ENCODE peak calls at places on chromosome 16, in six cellular contexts. One of them, this sample, is unnamed.

GRCh38 chr16:29900888-29901606 is 759 bp downstream of the ASPHD1 start:
- DNase-seq in stomach: peak
- DNase-seq in sigmoid colon: no peak
- DNase-seq in HCT116: no peak
- DNase-seq in suprapubic skin: no peak
- DNase-seq in H1: no peak
- DNase-seq in this sample: no peak

GRCh38 chr16:58121132-58121531 is 8.0 kb downstream of the CFAP20 start:
- DNase-seq in stomach: no peak
- DNase-seq in sigmoid colon: no peak
- DNase-seq in HCT116: no peak
- DNase-seq in suprapubic skin: peak
- DNase-seq in H1: no peak
- DNase-seq in this sample: no peak

GRCh38 chr16:1188781-1189189 is 35.9 kb downstream of the CACNA1H start:
- DNase-seq in stomach: peak
- DNase-seq in sigmoid colon: peak
- DNase-seq in HCT116: no peak
- DNase-seq in suprapubic skin: no peak
- DNase-seq in H1: peak
- DNase-seq in this sample: peak

GRCh38 chr16:20741555-20742285 is at the start of gene THUMPD1:
- DNase-seq in stomach: peak
- DNase-seq in sigmoid colon: peak
- DNase-seq in HCT116: peak
- DNase-seq in suprapubic skin: peak
- DNase-seq in H1: peak
- DNase-seq in this sample: peak

GRCh38 chr16:1610841-1611653 is 825 bp downstream of the IFT140 start:
- DNase-seq in stomach: no peak
- DNase-seq in sigmoid colon: no peak
- DNase-seq in HCT116: no peak
- DNase-seq in suprapubic skin: no peak
- DNase-seq in H1: no peak
- DNase-seq in this sample: no peak

GRCh38 chr16:19415461-19415860 is 2.2 kb upstream of the TMC5 start:
- DNase-seq in stomach: peak
- DNase-seq in sigmoid colon: no peak
- DNase-seq in HCT116: no peak
- DNase-seq in suprapubic skin: no peak
- DNase-seq in H1: no peak
- DNase-seq in this sample: no peak

GRCh38 chr16:24102120-24102740 is 153.9 kb upstream of the CACNG3 start:
- DNase-seq in stomach: no peak
- DNase-seq in sigmoid colon: no peak
- DNase-seq in HCT116: no peak
- DNase-seq in suprapubic skin: no peak
- DNase-seq in H1: no peak
- DNase-seq in this sample: no peak

GRCh38 chr16:31105677-31106213 is 2.4 kb upstream of the BCKDK start:
- DNase-seq in stomach: peak
- DNase-seq in sigmoid colon: peak
- DNase-seq in HCT116: no peak
- DNase-seq in suprapubic skin: peak
- DNase-seq in H1: peak
- DNase-seq in this sample: peak

GRCh38 chr16:80807916-80808315 is 3.5 kb upstream of the CDYL2 start:
- DNase-seq in stomach: no peak
- DNase-seq in sigmoid colon: no peak
- DNase-seq in HCT116: no peak
- DNase-seq in suprapubic skin: no peak
- DNase-seq in H1: no peak
- DNase-seq in this sample: no peak

GRCh38 chr16:19974607-19975006 is 90.0 kb upstream of the GPRC5B start:
- DNase-seq in stomach: no peak
- DNase-seq in sigmoid colon: no peak
- DNase-seq in HCT116: no peak
- DNase-seq in suprapubic skin: no peak
- DNase-seq in H1: no peak
- DNase-seq in this sample: no peak

GRCh38 chr16:17177242-17177967 is 293.4 kb downstream of the XYLT1 start:
- DNase-seq in stomach: no peak
- DNase-seq in sigmoid colon: no peak
- DNase-seq in HCT116: no peak
- DNase-seq in suprapubic skin: no peak
- DNase-seq in H1: no peak
- DNase-seq in this sample: no peak

GRCh38 chr16:63714876-63715275 is 1407.0 kb downstream of the CDH11 start:
- DNase-seq in stomach: peak
- DNase-seq in sigmoid colon: no peak
- DNase-seq in HCT116: no peak
- DNase-seq in suprapubic skin: no peak
- DNase-seq in H1: peak
- DNase-seq in this sample: no peak

GRCh38 chr16:3080024-3080423 is 14.6 kb downstream of the IL32 start:
- DNase-seq in stomach: no peak
- DNase-seq in sigmoid colon: no peak
- DNase-seq in HCT116: no peak
- DNase-seq in suprapubic skin: no peak
- DNase-seq in H1: no peak
- DNase-seq in this sample: no peak

GRCh38 chr16:4179020-4179419 is 62.8 kb upstream of the ADCY9 start:
- DNase-seq in stomach: no peak
- DNase-seq in sigmoid colon: no peak
- DNase-seq in HCT116: peak
- DNase-seq in suprapubic skin: peak
- DNase-seq in H1: no peak
- DNase-seq in this sample: no peak

GRCh38 chr16:79698341-79698753 is 97.8 kb upstream of the MAF start:
- DNase-seq in stomach: no peak
- DNase-seq in sigmoid colon: peak
- DNase-seq in HCT116: no peak
- DNase-seq in suprapubic skin: no peak
- DNase-seq in H1: no peak
- DNase-seq in this sample: no peak

GRCh38 chr16:47787695-47788094 is 326.6 kb downstream of the PHKB start:
- DNase-seq in stomach: no peak
- DNase-seq in sigmoid colon: no peak
- DNase-seq in HCT116: no peak
- DNase-seq in suprapubic skin: no peak
- DNase-seq in H1: no peak
- DNase-seq in this sample: no peak

GRCh38 chr16:4414187-4414909 is 2.0 kb downstream of the CORO7 start:
- DNase-seq in stomach: peak
- DNase-seq in sigmoid colon: no peak
- DNase-seq in HCT116: no peak
- DNase-seq in suprapubic skin: no peak
- DNase-seq in H1: no peak
- DNase-seq in this sample: peak

GRCh38 chr16:25064967-25065366 is 46.6 kb upstream of the LCMT1 start:
- DNase-seq in stomach: no peak
- DNase-seq in sigmoid colon: peak
- DNase-seq in HCT116: no peak
- DNase-seq in suprapubic skin: no peak
- DNase-seq in H1: no peak
- DNase-seq in this sample: no peak

GRCh38 chr16:3274490-3274889 is 8.8 kb upstream of the ZNF263 start:
- DNase-seq in stomach: no peak
- DNase-seq in sigmoid colon: no peak
- DNase-seq in HCT116: no peak
- DNase-seq in suprapubic skin: no peak
- DNase-seq in H1: no peak
- DNase-seq in this sample: no peak

GRCh38 chr16:57366544-57367040 is 5.7 kb upstream of the CX3CL1 start:
- DNase-seq in stomach: no peak
- DNase-seq in sigmoid colon: no peak
- DNase-seq in HCT116: no peak
- DNase-seq in suprapubic skin: no peak
- DNase-seq in H1: no peak
- DNase-seq in this sample: no peak

GRCh38 chr16:81652798-81653505 is 126.1 kb upstream of the PLCG2 start:
- DNase-seq in stomach: no peak
- DNase-seq in sigmoid colon: no peak
- DNase-seq in HCT116: no peak
- DNase-seq in suprapubic skin: no peak
- DNase-seq in H1: no peak
- DNase-seq in this sample: no peak

GRCh38 chr16:77585379-77585778 is 136.9 kb upstream of the NUDT7 start:
- DNase-seq in stomach: no peak
- DNase-seq in sigmoid colon: no peak
- DNase-seq in HCT116: no peak
- DNase-seq in suprapubic skin: no peak
- DNase-seq in H1: no peak
- DNase-seq in this sample: no peak

GRCh38 chr16:31711344-31711845 is 162.2 kb upstream of the ZNF267 start:
- DNase-seq in stomach: no peak
- DNase-seq in sigmoid colon: no peak
- DNase-seq in HCT116: no peak
- DNase-seq in suprapubic skin: no peak
- DNase-seq in H1: no peak
- DNase-seq in this sample: no peak

GRCh38 chr16:89283449-89283848 is 65.9 kb downstream of the ZNF778 start:
- DNase-seq in stomach: no peak
- DNase-seq in sigmoid colon: no peak
- DNase-seq in HCT116: no peak
- DNase-seq in suprapubic skin: no peak
- DNase-seq in H1: no peak
- DNase-seq in this sample: no peak
- TF ChIP-seq POLR2AphosphoS5 in stomach: no peak
- TF ChIP-seq POLR2AphosphoS5 in sigmoid colon: no peak
- TF ChIP-seq POLR2AphosphoS5 in HCT116: no peak
- TF ChIP-seq POLR2AphosphoS5 in suprapubic skin: no peak
- TF ChIP-seq POLR2AphosphoS5 in H1: no peak
- TF ChIP-seq POLR2AphosphoS5 in this sample: no peak

GRCh38 chr16:9098377-9099090 is 7.1 kb downstream of the HAPSTR1 start:
- DNase-seq in stomach: no peak
- DNase-seq in sigmoid colon: no peak
- DNase-seq in HCT116: no peak
- DNase-seq in suprapubic skin: no peak
- DNase-seq in H1: no peak
- DNase-seq in this sample: no peak
- TF ChIP-seq POLR2A in stomach: no peak
- TF ChIP-seq POLR2A in sigmoid colon: no peak
- TF ChIP-seq POLR2A in HCT116: no peak
- TF ChIP-seq POLR2A in suprapubic skin: no peak
- TF ChIP-seq POLR2A in H1: no peak
- TF ChIP-seq POLR2A in this sample: no peak

GRCh38 chr16:75264999-75265910 is 13.8 kb upstream of the BCAR1 start:
- DNase-seq in stomach: peak
- DNase-seq in sigmoid colon: peak
- DNase-seq in HCT116: no peak
- DNase-seq in suprapubic skin: peak
- DNase-seq in H1: no peak
- DNase-seq in this sample: peak

GRCh38 chr16:75267631-75268264 is 16.3 kb upstream of the BCAR1 start:
- DNase-seq in stomach: peak
- DNase-seq in sigmoid colon: peak
- DNase-seq in HCT116: peak
- DNase-seq in suprapubic skin: peak
- DNase-seq in H1: no peak
- DNase-seq in this sample: no peak

GRCh38 chr16:75264531-75264998 is 13.1 kb upstream of the BCAR1 start:
- DNase-seq in stomach: no peak
- DNase-seq in sigmoid colon: peak
- DNase-seq in HCT116: no peak
- DNase-seq in suprapubic skin: peak
- DNase-seq in H1: no peak
- DNase-seq in this sample: no peak

GRCh38 chr16:75266738-75267630 is 15.6 kb upstream of the BCAR1 start:
- DNase-seq in stomach: no peak
- DNase-seq in sigmoid colon: peak
- DNase-seq in HCT116: no peak
- DNase-seq in suprapubic skin: peak
- DNase-seq in H1: no peak
- DNase-seq in this sample: no peak

DNA sequence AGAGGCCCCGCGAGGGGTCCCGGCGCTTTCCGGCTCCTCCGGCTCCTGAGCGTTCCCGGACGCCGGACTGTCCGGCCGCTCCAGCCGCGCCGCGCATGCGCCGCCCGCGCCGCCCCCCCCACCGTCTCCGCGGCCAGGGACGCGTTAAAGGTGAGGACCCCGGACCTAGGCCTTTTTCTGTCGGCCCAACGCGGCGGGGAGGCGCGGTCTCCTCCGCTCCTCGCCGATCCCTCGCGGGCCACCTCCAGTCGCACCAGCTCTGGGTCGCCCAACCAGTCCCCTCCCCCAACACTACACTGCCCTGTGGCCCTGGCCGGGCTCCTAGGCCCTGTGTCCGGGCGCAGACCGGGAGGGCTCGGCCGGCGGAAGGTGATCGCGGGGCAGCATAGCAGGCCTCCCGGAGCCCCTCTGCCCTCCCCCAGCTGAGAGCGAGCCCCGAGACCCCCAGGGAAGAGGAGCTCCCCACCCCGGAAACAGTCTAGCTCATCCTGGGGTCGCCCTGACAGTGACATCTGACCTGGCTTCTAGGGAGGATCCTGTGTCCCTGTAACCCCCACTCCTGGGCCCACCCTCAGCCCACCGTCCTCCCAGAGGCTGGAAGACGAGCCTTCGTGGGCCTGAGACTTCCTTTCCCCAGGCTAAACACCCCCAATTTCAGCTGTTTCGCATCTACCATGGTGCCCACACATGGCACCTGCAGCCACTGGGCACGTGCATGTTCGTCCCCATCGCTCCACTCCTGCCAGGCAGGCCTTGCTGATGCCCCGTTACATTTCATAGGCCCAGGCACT is 14.7 kb upstream of the BCAR1 start:
- DNase-seq in stomach: peak
- DNase-seq in sigmoid colon: peak
- DNase-seq in HCT116: no peak
- DNase-seq in suprapubic skin: peak
- DNase-seq in H1: no peak
- DNase-seq in this sample: peak
- TF ChIP-seq POLR2AphosphoS5 in stomach: no peak
- TF ChIP-seq POLR2AphosphoS5 in sigmoid colon: peak
- TF ChIP-seq POLR2AphosphoS5 in HCT116: peak
- TF ChIP-seq POLR2AphosphoS5 in suprapubic skin: no peak
- TF ChIP-seq POLR2AphosphoS5 in H1: no peak
- TF ChIP-seq POLR2AphosphoS5 in this sample: no peak

DNA sequence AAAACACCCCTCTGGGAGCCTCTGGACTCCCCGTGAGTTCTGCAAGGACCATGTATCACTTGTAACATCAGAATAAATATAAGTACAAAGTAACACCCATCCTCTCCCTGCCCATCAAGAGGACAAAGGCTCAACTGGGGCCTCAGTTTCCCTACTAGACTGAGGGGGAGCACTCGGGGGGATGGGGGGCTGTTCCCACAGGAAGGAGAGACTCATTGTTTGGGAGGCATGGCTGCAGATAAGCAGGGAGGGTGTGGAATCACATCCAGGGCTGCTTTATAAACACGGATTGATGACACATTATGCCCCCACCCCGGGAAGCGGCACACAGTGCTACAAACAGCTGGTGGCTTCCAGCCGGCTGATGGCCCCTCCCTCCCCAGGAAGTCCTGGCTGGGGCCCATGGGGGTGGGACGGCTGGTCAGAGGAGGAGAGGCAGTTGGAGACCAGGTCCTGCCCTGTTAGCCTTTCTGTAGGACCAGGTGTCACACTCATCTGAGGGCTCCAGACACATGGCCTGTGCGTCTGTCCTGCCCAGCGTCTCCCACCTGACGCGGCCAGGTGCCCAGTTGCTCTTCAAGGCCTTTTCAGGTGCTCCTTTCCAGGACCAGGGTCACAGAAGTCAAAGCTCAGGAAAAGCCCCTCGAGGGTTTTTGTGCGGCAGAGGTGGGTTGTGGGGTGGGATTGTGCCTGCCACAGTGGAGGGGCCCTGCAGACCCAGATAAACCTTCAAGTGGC is 1.3 kb upstream of the MPG start:
- DNase-seq in stomach: peak
- DNase-seq in sigmoid colon: peak
- DNase-seq in HCT116: no peak
- DNase-seq in suprapubic skin: peak
- DNase-seq in H1: no peak
- DNase-seq in this sample: peak
- TF ChIP-seq POLR2A in stomach: no peak
- TF ChIP-seq POLR2A in sigmoid colon: no peak
- TF ChIP-seq POLR2A in HCT116: no peak
- TF ChIP-seq POLR2A in suprapubic skin: no peak
- TF ChIP-seq POLR2A in H1: no peak
- TF ChIP-seq POLR2A in this sample: no peak